ENCODE peak calls at places on chromosomes 12 and 14, in nine cellular contexts. One of them, this sample, is unnamed.

GRCh38 chr14:31297701-31298344 is 90.2 kb upstream of the HECTD1 start:
- DNase-seq in heart left ventricle: no peak
- DNase-seq in naive thymus-derived CD4-positive, alpha-beta T cell: no peak
- DNase-seq in IMR-90: peak; percentile 52
- DNase-seq in neuronal stem cell: no peak
- DNase-seq in H1: no peak
- DNase-seq in thoracic aorta: no peak
- DNase-seq in dorsolateral prefrontal cortex: no peak
- DNase-seq in CD8-positive, alpha-beta T cell: no peak
- DNase-seq in this sample: no peak

GRCh38 chr12:115337693-115338543 is 653.9 kb upstream of the TBX3 start:
- DNase-seq in IMR-90: peak; percentile 98
- DNase-seq in heart left ventricle: peak; percentile 44
- DNase-seq in naive thymus-derived CD4-positive, alpha-beta T cell: no peak
- DNase-seq in H1: no peak
- DNase-seq in neuronal stem cell: no peak
- DNase-seq in dorsolateral prefrontal cortex: no peak
- DNase-seq in thoracic aorta: peak; percentile 18
- DNase-seq in CD8-positive, alpha-beta T cell: no peak
- DNase-seq in this sample: no peak

GRCh38 chr14:53956427-53957201 is at the start of gene BMP4:
- DNase-seq in H1: peak; percentile 81
- DNase-seq in neuronal stem cell: no peak
- DNase-seq in IMR-90: peak; percentile 30
- DNase-seq in naive thymus-derived CD4-positive, alpha-beta T cell: no peak
- DNase-seq in heart left ventricle: peak; percentile 89
- DNase-seq in dorsolateral prefrontal cortex: no peak
- DNase-seq in thoracic aorta: peak; percentile 56
- DNase-seq in CD8-positive, alpha-beta T cell: no peak
- DNase-seq in this sample: no peak

GRCh38 chr12:12901158-12901791 is 9.9 kb downstream of the GPRC5A start:
- DNase-seq in thoracic aorta: peak; percentile 49
- DNase-seq in dorsolateral prefrontal cortex: no peak
- DNase-seq in neuronal stem cell: no peak
- DNase-seq in H1: no peak
- DNase-seq in naive thymus-derived CD4-positive, alpha-beta T cell: no peak
- DNase-seq in heart left ventricle: no peak
- DNase-seq in CD8-positive, alpha-beta T cell: no peak
- DNase-seq in IMR-90: peak; percentile 94
- DNase-seq in this sample: no peak

GRCh38 chr14:29454026-29454693 is 473.5 kb downstream of the PRKD1 start:
- DNase-seq in heart left ventricle: no peak
- DNase-seq in IMR-90: peak; percentile 30
- DNase-seq in dorsolateral prefrontal cortex: no peak
- DNase-seq in H1: no peak
- DNase-seq in neuronal stem cell: peak; percentile 51
- DNase-seq in thoracic aorta: no peak
- DNase-seq in CD8-positive, alpha-beta T cell: no peak
- DNase-seq in naive thymus-derived CD4-positive, alpha-beta T cell: no peak
- DNase-seq in this sample: peak; percentile 4

GRCh38 chr14:27050195-27050594 is 452.4 kb upstream of the NOVA1 start:
- DNase-seq in thoracic aorta: no peak
- DNase-seq in dorsolateral prefrontal cortex: no peak
- DNase-seq in heart left ventricle: no peak
- DNase-seq in H1: no peak
- DNase-seq in naive thymus-derived CD4-positive, alpha-beta T cell: no peak
- DNase-seq in neuronal stem cell: no peak
- DNase-seq in CD8-positive, alpha-beta T cell: no peak
- DNase-seq in IMR-90: no peak
- DNase-seq in this sample: no peak

GRCh38 chr12:17588968-17589367 is 501.0 kb downstream of the RERGL start:
- DNase-seq in IMR-90: no peak
- DNase-seq in H1: peak; percentile 2
- DNase-seq in thoracic aorta: no peak
- DNase-seq in heart left ventricle: no peak
- DNase-seq in neuronal stem cell: peak; percentile 24
- DNase-seq in dorsolateral prefrontal cortex: no peak
- DNase-seq in CD8-positive, alpha-beta T cell: no peak
- DNase-seq in naive thymus-derived CD4-positive, alpha-beta T cell: no peak
- DNase-seq in this sample: peak; percentile 33

GRCh38 chr12:108312885-108313203 is 26.3 kb downstream of the CMKLR1 start:
- DNase-seq in neuronal stem cell: no peak
- DNase-seq in dorsolateral prefrontal cortex: no peak
- DNase-seq in IMR-90: no peak
- DNase-seq in heart left ventricle: peak; percentile 68
- DNase-seq in naive thymus-derived CD4-positive, alpha-beta T cell: no peak
- DNase-seq in thoracic aorta: peak; percentile 61
- DNase-seq in H1: no peak
- DNase-seq in CD8-positive, alpha-beta T cell: no peak
- DNase-seq in this sample: no peak

GRCh38 chr12:116196752-116197718 is 80.5 kb downstream of the MED13L start:
- DNase-seq in heart left ventricle: no peak
- DNase-seq in IMR-90: no peak
- DNase-seq in thoracic aorta: no peak
- DNase-seq in dorsolateral prefrontal cortex: no peak
- DNase-seq in H1: no peak
- DNase-seq in neuronal stem cell: no peak
- DNase-seq in CD8-positive, alpha-beta T cell: no peak
- DNase-seq in naive thymus-derived CD4-positive, alpha-beta T cell: no peak
- DNase-seq in this sample: no peak

GRCh38 chr12:49345048-49345839 is 1.4 kb upstream of the DNAJC22 start:
- DNase-seq in thoracic aorta: no peak
- DNase-seq in CD8-positive, alpha-beta T cell: no peak
- DNase-seq in dorsolateral prefrontal cortex: no peak
- DNase-seq in naive thymus-derived CD4-positive, alpha-beta T cell: no peak
- DNase-seq in heart left ventricle: peak; percentile 27
- DNase-seq in IMR-90: no peak
- DNase-seq in H1: no peak
- DNase-seq in neuronal stem cell: no peak
- DNase-seq in this sample: no peak

GRCh38 chr14:34098045-34098984 is 147.4 kb upstream of the EGLN3 start:
- DNase-seq in H1: no peak
- DNase-seq in neuronal stem cell: no peak
- DNase-seq in thoracic aorta: no peak
- DNase-seq in CD8-positive, alpha-beta T cell: peak; percentile 6
- DNase-seq in naive thymus-derived CD4-positive, alpha-beta T cell: no peak
- DNase-seq in heart left ventricle: peak; percentile 43
- DNase-seq in IMR-90: peak; percentile 29
- DNase-seq in dorsolateral prefrontal cortex: peak; percentile 65
- DNase-seq in this sample: no peak

GRCh38 chr14:75523771-75524171 is 1.5 kb downstream of the BATF start:
- DNase-seq in CD8-positive, alpha-beta T cell: no peak
- DNase-seq in H1: no peak
- DNase-seq in heart left ventricle: no peak
- DNase-seq in thoracic aorta: no peak
- DNase-seq in naive thymus-derived CD4-positive, alpha-beta T cell: no peak
- DNase-seq in dorsolateral prefrontal cortex: no peak
- DNase-seq in neuronal stem cell: no peak
- DNase-seq in IMR-90: peak; percentile 18
- DNase-seq in this sample: no peak

GRCh38 chr14:75520852-75521251 is 1.4 kb upstream of the BATF start:
- DNase-seq in naive thymus-derived CD4-positive, alpha-beta T cell: no peak
- DNase-seq in thoracic aorta: no peak
- DNase-seq in IMR-90: no peak
- DNase-seq in CD8-positive, alpha-beta T cell: no peak
- DNase-seq in H1: no peak
- DNase-seq in dorsolateral prefrontal cortex: no peak
- DNase-seq in heart left ventricle: no peak
- DNase-seq in neuronal stem cell: no peak
- DNase-seq in this sample: no peak

GRCh38 chr14:75521415-75522199 is 662 bp upstream of the BATF start:
- DNase-seq in thoracic aorta: no peak
- DNase-seq in CD8-positive, alpha-beta T cell: no peak
- DNase-seq in heart left ventricle: no peak
- DNase-seq in IMR-90: no peak
- DNase-seq in dorsolateral prefrontal cortex: no peak
- DNase-seq in H1: no peak
- DNase-seq in naive thymus-derived CD4-positive, alpha-beta T cell: no peak
- DNase-seq in neuronal stem cell: no peak
- DNase-seq in this sample: no peak

GRCh38 chr14:75522224-75522764 is at the start of gene BATF:
- DNase-seq in neuronal stem cell: no peak
- DNase-seq in H1: no peak
- DNase-seq in naive thymus-derived CD4-positive, alpha-beta T cell: peak; percentile 69
- DNase-seq in dorsolateral prefrontal cortex: no peak
- DNase-seq in thoracic aorta: no peak
- DNase-seq in CD8-positive, alpha-beta T cell: peak; percentile 64
- DNase-seq in heart left ventricle: no peak
- DNase-seq in IMR-90: no peak
- DNase-seq in this sample: no peak

DNA sequence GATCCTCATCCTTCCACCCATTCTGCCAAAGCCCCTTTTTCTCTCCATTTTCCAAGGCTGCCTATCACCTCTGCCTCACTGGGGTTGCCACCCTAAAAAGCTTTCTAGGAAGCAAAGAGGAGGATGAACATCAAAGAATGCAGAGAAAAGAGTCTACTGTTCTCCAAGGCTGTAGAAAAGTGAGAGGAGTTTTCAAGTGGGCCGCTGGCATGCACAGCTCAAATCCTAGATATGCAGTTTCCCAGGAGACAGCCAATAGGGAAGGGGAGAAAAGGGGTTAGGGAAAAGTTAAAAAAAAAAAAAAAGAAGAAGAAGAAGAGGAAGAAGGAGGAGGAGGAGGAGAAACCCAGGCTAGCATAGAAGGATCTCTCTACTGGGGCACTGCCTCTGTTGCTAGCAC is 650 bp downstream of the BATF start:
- DNase-seq in neuronal stem cell: no peak
- DNase-seq in thoracic aorta: no peak
- DNase-seq in heart left ventricle: no peak
- DNase-seq in naive thymus-derived CD4-positive, alpha-beta T cell: no peak
- DNase-seq in dorsolateral prefrontal cortex: no peak
- DNase-seq in IMR-90: no peak
- DNase-seq in CD8-positive, alpha-beta T cell: no peak
- DNase-seq in H1: no peak
- DNase-seq in this sample: no peak
- H3K27ac ChIP-seq in neuronal stem cell: no peak overlapping the region
- H3K27ac ChIP-seq in thoracic aorta: no peak overlapping the region
- H3K27ac ChIP-seq in heart left ventricle: no peak overlapping the region
- H3K27ac ChIP-seq in naive thymus-derived CD4-positive, alpha-beta T cell: peak overlapping the region; percentile 82
- H3K27ac ChIP-seq in dorsolateral prefrontal cortex: no peak overlapping the region
- H3K27ac ChIP-seq in IMR-90: no peak overlapping the region
- H3K27ac ChIP-seq in CD8-positive, alpha-beta T cell: peak overlapping the region; percentile 46
- H3K27ac ChIP-seq in H1: no peak overlapping the region
- H3K27ac ChIP-seq in this sample: no peak overlapping the region

GRCh38 chr14:102590667-102591099 is 1.8 kb upstream of the RCOR1 start:
- DNase-seq in H1: no peak
- DNase-seq in heart left ventricle: no peak
- DNase-seq in thoracic aorta: no peak
- DNase-seq in CD8-positive, alpha-beta T cell: no peak
- DNase-seq in neuronal stem cell: no peak
- DNase-seq in naive thymus-derived CD4-positive, alpha-beta T cell: no peak
- DNase-seq in dorsolateral prefrontal cortex: no peak
- DNase-seq in IMR-90: peak; percentile 23
- DNase-seq in this sample: no peak
- H3K4me3 ChIP-seq in H1: peak overlapping the region; percentile 96
- H3K4me3 ChIP-seq in heart left ventricle: peak overlapping the region; percentile 73
- H3K4me3 ChIP-seq in thoracic aorta: peak overlapping the region; percentile 93
- H3K4me3 ChIP-seq in CD8-positive, alpha-beta T cell: no peak overlapping the region
- H3K4me3 ChIP-seq in neuronal stem cell: peak overlapping the region; percentile 94
- H3K4me3 ChIP-seq in naive thymus-derived CD4-positive, alpha-beta T cell: no peak overlapping the region
- H3K4me3 ChIP-seq in dorsolateral prefrontal cortex: peak overlapping the region; percentile 75
- H3K4me3 ChIP-seq in IMR-90: no peak overlapping the region
- H3K4me3 ChIP-seq in this sample: no peak overlapping the region

DNA sequence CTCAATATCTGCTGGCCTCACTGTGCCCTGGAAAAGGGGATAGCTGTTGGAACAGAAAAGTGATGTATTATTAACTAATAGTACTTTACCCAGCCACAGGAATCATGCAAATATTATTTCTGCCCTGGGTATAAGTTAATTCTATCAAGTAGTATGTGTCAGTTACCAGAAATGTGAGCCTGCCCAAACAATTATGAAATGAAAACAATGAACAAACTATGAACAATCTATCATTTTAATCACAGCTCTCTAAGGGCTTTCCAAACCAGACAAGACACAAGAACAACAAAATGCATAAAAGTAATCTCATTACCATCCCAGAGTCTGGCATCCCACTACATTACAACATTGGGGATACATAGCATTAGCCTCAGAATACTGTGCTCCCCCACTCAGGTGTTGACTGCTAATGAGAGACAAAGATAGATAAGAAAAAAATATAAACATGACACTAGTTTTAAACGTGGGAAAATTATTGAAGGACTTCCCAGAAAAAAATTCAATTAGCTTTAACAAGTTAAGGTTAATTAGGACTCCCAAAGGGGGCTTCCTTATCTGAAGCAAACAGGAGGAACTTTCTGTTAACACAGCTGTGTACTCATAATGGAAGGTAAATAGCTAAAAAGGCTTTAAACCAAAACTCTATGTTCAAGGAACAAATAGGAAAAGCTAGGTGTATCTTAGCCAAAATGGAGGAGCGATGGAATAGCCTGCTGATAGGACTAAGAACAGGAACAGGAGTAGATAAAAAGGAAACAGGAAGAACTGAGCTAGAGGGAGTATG is 3.3 kb downstream of the DCAF5 start:
- DNase-seq in dorsolateral prefrontal cortex: no peak
- DNase-seq in naive thymus-derived CD4-positive, alpha-beta T cell: no peak
- DNase-seq in neuronal stem cell: no peak
- DNase-seq in thoracic aorta: no peak
- DNase-seq in IMR-90: no peak
- DNase-seq in H1: no peak
- DNase-seq in heart left ventricle: no peak
- DNase-seq in CD8-positive, alpha-beta T cell: no peak
- DNase-seq in this sample: no peak
- H3K27ac ChIP-seq in dorsolateral prefrontal cortex: no peak overlapping the region
- H3K27ac ChIP-seq in naive thymus-derived CD4-positive, alpha-beta T cell: no peak overlapping the region
- H3K27ac ChIP-seq in neuronal stem cell: no peak overlapping the region
- H3K27ac ChIP-seq in thoracic aorta: no peak overlapping the region
- H3K27ac ChIP-seq in IMR-90: no peak overlapping the region
- H3K27ac ChIP-seq in H1: no peak overlapping the region
- H3K27ac ChIP-seq in heart left ventricle: no peak overlapping the region
- H3K27ac ChIP-seq in CD8-positive, alpha-beta T cell: no peak overlapping the region
- H3K27ac ChIP-seq in this sample: no peak overlapping the region

GRCh38 chr12:102917026-102917787 is at the start of gene PAH:
- DNase-seq in CD8-positive, alpha-beta T cell: peak; percentile 4
- DNase-seq in thoracic aorta: no peak
- DNase-seq in H1: peak; percentile 51
- DNase-seq in neuronal stem cell: peak; percentile 23
- DNase-seq in dorsolateral prefrontal cortex: no peak
- DNase-seq in IMR-90: no peak
- DNase-seq in naive thymus-derived CD4-positive, alpha-beta T cell: no peak
- DNase-seq in heart left ventricle: no peak
- DNase-seq in this sample: peak; percentile 27
- H3K4me3 ChIP-seq in CD8-positive, alpha-beta T cell: peak within 1 kb of the TSS; percentile 45
- H3K4me3 ChIP-seq in thoracic aorta: no peak within 1 kb of the TSS
- H3K4me3 ChIP-seq in H1: peak within 1 kb of the TSS; percentile 52
- H3K4me3 ChIP-seq in neuronal stem cell: no peak within 1 kb of the TSS
- H3K4me3 ChIP-seq in dorsolateral prefrontal cortex: peak within 1 kb of the TSS; percentile 5
- H3K4me3 ChIP-seq in IMR-90: no peak within 1 kb of the TSS
- H3K4me3 ChIP-seq in naive thymus-derived CD4-positive, alpha-beta T cell: peak within 1 kb of the TSS; percentile 40
- H3K4me3 ChIP-seq in heart left ventricle: no peak within 1 kb of the TSS
- H3K4me3 ChIP-seq in this sample: no peak within 1 kb of the TSS

GRCh38 chr14:45251912-45252311 is 1.1 kb downstream of the MIS18BP1 start:
- DNase-seq in heart left ventricle: no peak
- DNase-seq in naive thymus-derived CD4-positive, alpha-beta T cell: no peak
- DNase-seq in dorsolateral prefrontal cortex: no peak
- DNase-seq in thoracic aorta: no peak
- DNase-seq in CD8-positive, alpha-beta T cell: no peak
- DNase-seq in IMR-90: peak; percentile 2
- DNase-seq in H1: no peak
- DNase-seq in neuronal stem cell: no peak
- DNase-seq in this sample: no peak
- H3K27ac ChIP-seq in heart left ventricle: peak overlapping the region; percentile 96
- H3K27ac ChIP-seq in naive thymus-derived CD4-positive, alpha-beta T cell: peak overlapping the region; percentile 75
- H3K27ac ChIP-seq in dorsolateral prefrontal cortex: peak overlapping the region; percentile 94
- H3K27ac ChIP-seq in thoracic aorta: no peak overlapping the region
- H3K27ac ChIP-seq in CD8-positive, alpha-beta T cell: no peak overlapping the region
- H3K27ac ChIP-seq in IMR-90: no peak overlapping the region
- H3K27ac ChIP-seq in H1: no peak overlapping the region
- H3K27ac ChIP-seq in neuronal stem cell: no peak overlapping the region
- H3K27ac ChIP-seq in this sample: no peak overlapping the region

This sample was measured in iPS DF 6.9.